ENCODE peak calls at places on chromosomes 4 and X, in eight cellular contexts. P, G, O, Q, A, Y, T and C are unnamed samples.

GRCh38 chr4:151004222-151004621 is 10.9 kb downstream of the LRBA start:
- DNase-seq in A (no peak), Q (no peak), P (no peak), O (no peak), G (peak; percentile 72), Y (no peak), T (no peak), C (no peak)

GRCh38 chrX:41086627-41086932 is 1.3 kb downstream of the USP9X start:
- DNase-seq in T (no peak), P (no peak), O (no peak), A (no peak), Q (no peak), Y (no peak), G (no peak), C (no peak)

GRCh38 chrX:103215037-103215767 is at the start of gene BEX4:
- DNase-seq in P (peak; percentile 80), T (peak; percentile 86), Y (peak; percentile 44), A (peak; percentile 71), O (peak; percentile 95), G (peak; percentile 64), Q (peak; percentile 83), C (peak; percentile 80)

GRCh38 chr4:71468086-71468485 is 129.3 kb downstream of the SLC4A4 start:
- DNase-seq in Q (no peak), T (no peak), Y (no peak), G (no peak), P (no peak), O (no peak), A (no peak), C (no peak)

GRCh38 chrX:134520860-134521390 is 61.0 kb downstream of the HPRT1 start:
- DNase-seq in A (no peak), P (no peak), O (no peak), Q (no peak), Y (peak; percentile 82), T (peak; percentile 43), G (peak; percentile 80), C (no peak)

GRCh38 chrX:9816094-9816700 is 30.0 kb downstream of the SHROOM2 start:
- DNase-seq in T (no peak), Y (no peak), A (no peak), Q (no peak), G (no peak), P (no peak), O (no peak), C (no peak)

GRCh38 chrX:119784747-119785446 is 6.5 kb downstream of the RPL39 start:
- DNase-seq in T (peak; percentile 57), G (peak; percentile 44), O (no peak), Y (peak; percentile 51), P (peak; percentile 44), Q (peak; percentile 21), A (peak; percentile 17), C (peak; percentile 32)

GRCh38 chr4:119040711-119041185 is 94.9 kb upstream of the MYOZ2 start:
- DNase-seq in Q (no peak), P (no peak), O (no peak), T (no peak), G (peak; percentile 69), A (no peak), Y (no peak), C (no peak)

GRCh38 chr4:124904723-124905390 is 192.3 kb upstream of the ANKRD50 start:
- DNase-seq in Q (no peak), G (no peak), T (no peak), P (no peak), O (no peak), A (no peak), Y (no peak), C (no peak)

GRCh38 chr4:172692701-172693100 is 475.9 kb upstream of the GALNT7 start:
- DNase-seq in A (no peak), Y (no peak), Q (no peak), O (no peak), G (no peak), P (no peak), T (no peak), C (no peak)